ENCODE peak calls at places on chromosomes 16 and 17, in four cellular contexts. One of them, this sample, is unnamed.

GRCh38 chr17:40818733-40819527 is 3.5 kb downstream of the KRT10 start:
- DNase-seq in NCI-H1930: peak
- DNase-seq in hepatic stellate cell: peak
- DNase-seq in stimulated activated CD4-positive, alpha-beta T cell treated with anti-CD3 and anti-CD28 coated beads, Interleukin-12 subunit alpha, Interleukin-12 subunit beta, amount 100 ng/mL, for 4 hours: peak
- DNase-seq in this sample: peak

GRCh38 chr16:19517424-19518089 is 4.3 kb downstream of the GDE1 start:
- DNase-seq in NCI-H1930: no peak
- DNase-seq in hepatic stellate cell: no peak
- DNase-seq in stimulated activated CD4-positive, alpha-beta T cell treated with anti-CD3 and anti-CD28 coated beads, Interleukin-12 subunit alpha, Interleukin-12 subunit beta, amount 100 ng/mL, for 4 hours: no peak
- DNase-seq in this sample: peak

GRCh38 chr17:55351027-55351625 is 70.5 kb downstream of the MMD start:
- DNase-seq in NCI-H1930: no peak
- DNase-seq in hepatic stellate cell: no peak
- DNase-seq in stimulated activated CD4-positive, alpha-beta T cell treated with anti-CD3 and anti-CD28 coated beads, Interleukin-12 subunit alpha, Interleukin-12 subunit beta, amount 100 ng/mL, for 4 hours: no peak
- DNase-seq in this sample: no peak

GRCh38 chr17:75731086-75731715 is 9.9 kb downstream of the ITGB4 start:
- DNase-seq in NCI-H1930: no peak
- DNase-seq in hepatic stellate cell: no peak
- DNase-seq in stimulated activated CD4-positive, alpha-beta T cell treated with anti-CD3 and anti-CD28 coated beads, Interleukin-12 subunit alpha, Interleukin-12 subunit beta, amount 100 ng/mL, for 4 hours: no peak
- DNase-seq in this sample: no peak

GRCh38 chr17:1414634-1415033 is 14.6 kb upstream of the YWHAE start:
- DNase-seq in NCI-H1930: no peak
- DNase-seq in hepatic stellate cell: no peak
- DNase-seq in stimulated activated CD4-positive, alpha-beta T cell treated with anti-CD3 and anti-CD28 coated beads, Interleukin-12 subunit alpha, Interleukin-12 subunit beta, amount 100 ng/mL, for 4 hours: no peak
- DNase-seq in this sample: no peak

GRCh38 chr17:41687828-41688640 is 651 bp upstream of the EIF1 start:
- DNase-seq in NCI-H1930: no peak
- DNase-seq in hepatic stellate cell: no peak
- DNase-seq in stimulated activated CD4-positive, alpha-beta T cell treated with anti-CD3 and anti-CD28 coated beads, Interleukin-12 subunit alpha, Interleukin-12 subunit beta, amount 100 ng/mL, for 4 hours: peak
- DNase-seq in this sample: no peak

GRCh38 chr17:16439867-16440351 is 24.5 kb downstream of the TRPV2 start:
- DNase-seq in NCI-H1930: no peak
- DNase-seq in hepatic stellate cell: no peak
- DNase-seq in stimulated activated CD4-positive, alpha-beta T cell treated with anti-CD3 and anti-CD28 coated beads, Interleukin-12 subunit alpha, Interleukin-12 subunit beta, amount 100 ng/mL, for 4 hours: no peak
- DNase-seq in this sample: no peak

GRCh38 chr17:70636517-70637133 is 467.3 kb downstream of the KCNJ2 start:
- DNase-seq in NCI-H1930: peak
- DNase-seq in hepatic stellate cell: peak
- DNase-seq in stimulated activated CD4-positive, alpha-beta T cell treated with anti-CD3 and anti-CD28 coated beads, Interleukin-12 subunit alpha, Interleukin-12 subunit beta, amount 100 ng/mL, for 4 hours: no peak
- DNase-seq in this sample: peak

GRCh38 chr17:64192588-64192987 is 62.6 kb upstream of the ERN1 start:
- DNase-seq in NCI-H1930: no peak
- DNase-seq in hepatic stellate cell: no peak
- DNase-seq in stimulated activated CD4-positive, alpha-beta T cell treated with anti-CD3 and anti-CD28 coated beads, Interleukin-12 subunit alpha, Interleukin-12 subunit beta, amount 100 ng/mL, for 4 hours: no peak
- DNase-seq in this sample: no peak

GRCh38 chr17:49866882-49867413 is 19.1 kb upstream of the TAC4 start:
- DNase-seq in NCI-H1930: no peak
- DNase-seq in hepatic stellate cell: no peak
- DNase-seq in stimulated activated CD4-positive, alpha-beta T cell treated with anti-CD3 and anti-CD28 coated beads, Interleukin-12 subunit alpha, Interleukin-12 subunit beta, amount 100 ng/mL, for 4 hours: no peak
- DNase-seq in this sample: no peak

GRCh38 chr17:82520041-82520910 is 744 bp downstream of the FOXK2 start:
- DNase-seq in NCI-H1930: no peak
- DNase-seq in hepatic stellate cell: peak
- DNase-seq in stimulated activated CD4-positive, alpha-beta T cell treated with anti-CD3 and anti-CD28 coated beads, Interleukin-12 subunit alpha, Interleukin-12 subunit beta, amount 100 ng/mL, for 4 hours: peak
- DNase-seq in this sample: no peak

GRCh38 chr16:85367485-85367884 is 245.6 kb upstream of the GSE1 start:
- DNase-seq in NCI-H1930: no peak
- DNase-seq in hepatic stellate cell: no peak
- DNase-seq in stimulated activated CD4-positive, alpha-beta T cell treated with anti-CD3 and anti-CD28 coated beads, Interleukin-12 subunit alpha, Interleukin-12 subunit beta, amount 100 ng/mL, for 4 hours: no peak
- DNase-seq in this sample: no peak

GRCh38 chr17:58335779-58336455 is 7.3 kb upstream of the TSPOAP1 start:
- DNase-seq in NCI-H1930: no peak
- DNase-seq in hepatic stellate cell: no peak
- DNase-seq in stimulated activated CD4-positive, alpha-beta T cell treated with anti-CD3 and anti-CD28 coated beads, Interleukin-12 subunit alpha, Interleukin-12 subunit beta, amount 100 ng/mL, for 4 hours: peak
- DNase-seq in this sample: no peak

GRCh38 chr17:9298135-9298534 is 276.8 kb downstream of the NTN1 start:
- DNase-seq in NCI-H1930: no peak
- DNase-seq in hepatic stellate cell: no peak
- DNase-seq in stimulated activated CD4-positive, alpha-beta T cell treated with anti-CD3 and anti-CD28 coated beads, Interleukin-12 subunit alpha, Interleukin-12 subunit beta, amount 100 ng/mL, for 4 hours: no peak
- DNase-seq in this sample: no peak